ENCODE peak calls at places on chromosomes 3 and 15, in eight cellular contexts. X, E, T, C, O, Y, J and G are unnamed samples.

GRCh38 chr3:69236808-69237707 is 114.7 kb upstream of the LMOD3 start:
- DNase-seq in X (no peak), E (no peak), T (no peak), C (no peak), O (no peak), Y (no peak), J (no peak), G (peak; percentile 21)

GRCh38 chr15:26899658-26900057 is 32.8 kb downstream of the GABRA5 start:
- DNase-seq in X (no peak), E (no peak), T (no peak), C (no peak), O (no peak), Y (no peak), J (no peak), G (no peak)

GRCh38 chr3:4983739-4984510 is 4.7 kb downstream of the BHLHE40 start:
- DNase-seq in X (no peak), E (peak; percentile 97), T (no peak), C (peak; percentile 79), O (peak; percentile 87), Y (no peak), J (no peak), G (peak; percentile 72)

GRCh38 chr3:83023050-83023449 is 1261.6 kb upstream of the GBE1 start:
- DNase-seq in X (no peak), E (no peak), T (no peak), C (no peak), O (no peak), Y (no peak), J (no peak), G (no peak)

GRCh38 chr15:76575177-76576078 is 238.9 kb downstream of the ISL2 start:
- DNase-seq in X (no peak), E (no peak), T (no peak), C (no peak), O (peak; percentile 84), Y (no peak), J (no peak), G (no peak)

GRCh38 chr3:10196389-10197052 is 31.8 kb downstream of the IRAK2 start:
- DNase-seq in X (no peak), E (peak; percentile 93), T (no peak), C (no peak), O (peak; percentile 48), Y (no peak), J (no peak), G (no peak)

GRCh38 chr3:117688583-117688982 is 979.0 kb downstream of the TUSC7 start:
- DNase-seq in X (no peak), E (no peak), T (no peak), C (no peak), O (no peak), Y (no peak), J (peak; percentile 0), G (no peak)

GRCh38 chr3:113231827-113232253 is 20.5 kb downstream of the BOC start:
- DNase-seq in X (no peak), E (peak; percentile 65), T (no peak), C (no peak), O (no peak), Y (peak; percentile 52), J (no peak), G (peak; percentile 39)

GRCh38 chr3:17070560-17070959 is 185.8 kb downstream of the PLCL2 start:
- DNase-seq in X (no peak), E (no peak), T (no peak), C (no peak), O (no peak), Y (no peak), J (peak; percentile 21), G (peak; percentile 68)

GRCh38 chr15:60592386-60593339 is 113.7 kb upstream of the ICE2 start:
- DNase-seq in X (no peak), E (peak; percentile 33), T (peak; percentile 86), C (peak; percentile 88), O (peak; percentile 75), Y (no peak), J (peak; percentile 50), G (peak; percentile 89)

GRCh38 chr3:65676592-65676991 is 362.1 kb downstream of the MAGI1 start:
- DNase-seq in X (no peak), E (no peak), T (no peak), C (no peak), O (no peak), Y (no peak), J (no peak), G (no peak)